ENCODE peak calls at places on chromosome 1, in six cellular contexts. One of them, this sample, is unnamed.

GRCh38 chr1:247528812-247529474 is 7.3 kb downstream of the OR2C3 start:
- DNase-seq in psoas muscle: no peak
- DNase-seq in pancreas: no peak
- DNase-seq in A549: no peak
- DNase-seq in PC-3: peak
- DNase-seq in cardiac muscle cell: no peak
- DNase-seq in this sample: no peak

GRCh38 chr1:241406421-241406820 is 49.4 kb upstream of the RGS7 start:
- DNase-seq in cardiac muscle cell: no peak
- DNase-seq in A549: no peak
- DNase-seq in psoas muscle: no peak
- DNase-seq in pancreas: no peak
- DNase-seq in PC-3: no peak
- DNase-seq in this sample: no peak

GRCh38 chr1:88799433-88799832 is 91.9 kb downstream of the GTF2B start:
- DNase-seq in cardiac muscle cell: no peak
- DNase-seq in psoas muscle: no peak
- DNase-seq in PC-3: no peak
- DNase-seq in pancreas: no peak
- DNase-seq in A549: no peak
- DNase-seq in this sample: no peak

GRCh38 chr1:156655904-156656516 is 14.1 kb downstream of the BCAN start:
- DNase-seq in pancreas: no peak
- DNase-seq in psoas muscle: no peak
- DNase-seq in cardiac muscle cell: no peak
- DNase-seq in A549: no peak
- DNase-seq in PC-3: no peak
- DNase-seq in this sample: no peak

GRCh38 chr1:180488661-180489060 is 13.7 kb downstream of the ACBD6 start:
- DNase-seq in psoas muscle: no peak
- DNase-seq in cardiac muscle cell: no peak
- DNase-seq in A549: no peak
- DNase-seq in pancreas: no peak
- DNase-seq in PC-3: no peak
- DNase-seq in this sample: no peak

GRCh38 chr1:27538793-27539192 is 48.8 kb upstream of the WASF2 start:
- DNase-seq in pancreas: no peak
- DNase-seq in cardiac muscle cell: peak
- DNase-seq in psoas muscle: no peak
- DNase-seq in PC-3: peak
- DNase-seq in A549: peak
- DNase-seq in this sample: no peak

GRCh38 chr1:8629241-8630091 is 188.0 kb downstream of the RERE start:
- DNase-seq in PC-3: no peak
- DNase-seq in A549: no peak
- DNase-seq in pancreas: no peak
- DNase-seq in psoas muscle: no peak
- DNase-seq in cardiac muscle cell: peak
- DNase-seq in this sample: no peak

GRCh38 chr1:164625004-164625617 is 66.1 kb downstream of the PBX1 start:
- DNase-seq in PC-3: peak
- DNase-seq in A549: no peak
- DNase-seq in pancreas: no peak
- DNase-seq in cardiac muscle cell: no peak
- DNase-seq in psoas muscle: no peak
- DNase-seq in this sample: no peak

GRCh38 chr1:100721502-100722205 is 2.1 kb downstream of the VCAM1 start:
- DNase-seq in A549: no peak
- DNase-seq in psoas muscle: peak
- DNase-seq in pancreas: no peak
- DNase-seq in PC-3: no peak
- DNase-seq in cardiac muscle cell: peak
- DNase-seq in this sample: peak

GRCh38 chr1:74717626-74718025 is 15.2 kb downstream of the CRYZ start:
- DNase-seq in cardiac muscle cell: no peak
- DNase-seq in A549: no peak
- DNase-seq in pancreas: no peak
- DNase-seq in psoas muscle: no peak
- DNase-seq in PC-3: no peak
- DNase-seq in this sample: no peak

GRCh38 chr1:118960026-118960561 is 28.0 kb downstream of the TBX15 start:
- DNase-seq in pancreas: no peak
- DNase-seq in PC-3: peak
- DNase-seq in A549: peak
- DNase-seq in psoas muscle: no peak
- DNase-seq in cardiac muscle cell: no peak
- DNase-seq in this sample: no peak

GRCh38 chr1:31978853-31979400 is 34.7 kb upstream of the KHDRBS1 start:
- DNase-seq in PC-3: no peak
- DNase-seq in A549: no peak
- DNase-seq in pancreas: no peak
- DNase-seq in psoas muscle: no peak
- DNase-seq in cardiac muscle cell: peak
- DNase-seq in this sample: no peak

GRCh38 chr1:154998201-154998780 is 4.3 kb upstream of the ZBTB7B start:
- DNase-seq in psoas muscle: no peak
- DNase-seq in cardiac muscle cell: no peak
- DNase-seq in pancreas: no peak
- DNase-seq in PC-3: no peak
- DNase-seq in A549: no peak
- DNase-seq in this sample: no peak

GRCh38 chr1:66244429-66244828 is 289.5 kb upstream of the SGIP1 start:
- DNase-seq in cardiac muscle cell: no peak
- DNase-seq in A549: no peak
- DNase-seq in pancreas: no peak
- DNase-seq in psoas muscle: no peak
- DNase-seq in PC-3: no peak
- DNase-seq in this sample: no peak

GRCh38 chr1:29991025-29991424 is 732.4 kb downstream of the MATN1 start:
- DNase-seq in A549: no peak
- DNase-seq in cardiac muscle cell: no peak
- DNase-seq in psoas muscle: no peak
- DNase-seq in pancreas: peak
- DNase-seq in PC-3: no peak
- DNase-seq in this sample: no peak

GRCh38 chr1:37308571-37308960 is 165.8 kb upstream of the ZC3H12A start:
- DNase-seq in pancreas: no peak
- DNase-seq in PC-3: no peak
- DNase-seq in A549: no peak
- DNase-seq in psoas muscle: no peak
- DNase-seq in cardiac muscle cell: no peak
- DNase-seq in this sample: no peak

GRCh38 chr1:37307907-37308570 is 166.3 kb upstream of the ZC3H12A start:
- DNase-seq in pancreas: no peak
- DNase-seq in A549: no peak
- DNase-seq in cardiac muscle cell: no peak
- DNase-seq in PC-3: no peak
- DNase-seq in psoas muscle: no peak
- DNase-seq in this sample: no peak

GRCh38 chr1:37305841-37306240 is 168.5 kb upstream of the ZC3H12A start:
- DNase-seq in psoas muscle: no peak
- DNase-seq in PC-3: no peak
- DNase-seq in cardiac muscle cell: no peak
- DNase-seq in A549: no peak
- DNase-seq in pancreas: no peak
- DNase-seq in this sample: no peak

GRCh38 chr1:37306461-37306860 is 167.9 kb upstream of the ZC3H12A start:
- DNase-seq in A549: no peak
- DNase-seq in PC-3: no peak
- DNase-seq in pancreas: no peak
- DNase-seq in cardiac muscle cell: peak
- DNase-seq in psoas muscle: no peak
- DNase-seq in this sample: no peak

DNA sequence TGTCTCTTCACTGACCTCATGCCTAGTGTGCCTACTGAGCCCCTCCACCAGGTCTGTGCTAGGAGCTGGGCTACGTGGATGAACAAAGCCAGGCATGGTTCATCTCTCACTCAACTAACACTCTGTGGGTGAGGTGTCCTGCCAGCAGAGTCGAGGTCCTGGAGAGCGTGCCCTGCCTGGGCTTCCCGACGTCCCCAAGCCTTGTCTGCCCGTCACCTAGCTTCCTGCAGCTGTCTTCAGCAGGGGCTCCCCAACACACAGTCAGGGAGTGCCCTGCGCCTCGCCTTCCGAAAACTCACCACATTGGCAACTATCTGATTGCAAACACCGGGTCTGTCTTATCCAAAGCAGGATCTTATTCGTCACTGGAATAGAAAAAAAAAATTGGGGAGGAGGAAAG is 167.5 kb upstream of the ZC3H12A start:
- DNase-seq in A549: no peak
- DNase-seq in PC-3: no peak
- DNase-seq in psoas muscle: no peak
- DNase-seq in cardiac muscle cell: no peak
- DNase-seq in pancreas: no peak
- DNase-seq in this sample: no peak
- H3K27ac ChIP-seq in A549: no peak
- H3K27ac ChIP-seq in PC-3: no peak
- H3K27ac ChIP-seq in psoas muscle: no peak
- H3K27ac ChIP-seq in cardiac muscle cell: no peak
- H3K27ac ChIP-seq in pancreas: no peak
- H3K27ac ChIP-seq in this sample: no peak

GRCh38 chr1:178998295-178998694 is 27.4 kb upstream of the FAM20B start:
- DNase-seq in PC-3: no peak
- DNase-seq in cardiac muscle cell: no peak
- DNase-seq in A549: no peak
- DNase-seq in psoas muscle: no peak
- DNase-seq in pancreas: no peak
- DNase-seq in this sample: no peak

GRCh38 chr1:179003474-179004066 is 22.1 kb upstream of the FAM20B start:
- DNase-seq in psoas muscle: no peak
- DNase-seq in A549: no peak
- DNase-seq in pancreas: no peak
- DNase-seq in PC-3: peak
- DNase-seq in cardiac muscle cell: no peak
- DNase-seq in this sample: no peak

GRCh38 chr1:179002552-179003345 is 22.9 kb upstream of the FAM20B start:
- DNase-seq in cardiac muscle cell: peak
- DNase-seq in A549: peak
- DNase-seq in psoas muscle: peak
- DNase-seq in pancreas: peak
- DNase-seq in PC-3: peak
- DNase-seq in this sample: peak

GRCh38 chr1:178999061-178999460 is 26.6 kb upstream of the FAM20B start:
- DNase-seq in PC-3: no peak
- DNase-seq in psoas muscle: no peak
- DNase-seq in A549: no peak
- DNase-seq in pancreas: no peak
- DNase-seq in cardiac muscle cell: no peak
- DNase-seq in this sample: no peak

DNA sequence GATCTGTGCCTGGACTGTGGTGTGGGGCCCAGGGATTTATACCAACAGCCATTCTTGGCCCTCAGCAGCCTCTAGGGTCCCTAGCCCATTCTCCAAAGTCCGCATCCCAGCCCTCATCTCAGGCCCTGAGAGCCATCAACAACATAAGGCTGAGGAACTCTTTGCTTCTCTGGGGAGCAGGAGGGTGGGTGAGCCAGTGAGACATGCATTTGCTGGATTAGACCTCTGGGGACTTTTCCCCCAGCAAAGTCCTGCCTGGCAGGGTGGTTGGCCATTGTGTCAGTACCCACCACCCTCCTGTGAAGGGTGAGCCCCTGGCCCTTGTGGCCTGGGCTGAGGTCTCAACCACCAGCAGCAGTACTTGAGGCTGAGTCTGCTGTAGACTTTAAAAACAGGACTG is 24.2 kb upstream of the FAM20B start:
- DNase-seq in cardiac muscle cell: no peak
- DNase-seq in psoas muscle: no peak
- DNase-seq in pancreas: no peak
- DNase-seq in PC-3: no peak
- DNase-seq in A549: no peak
- DNase-seq in this sample: no peak
- H3K27ac ChIP-seq in cardiac muscle cell: no peak
- H3K27ac ChIP-seq in psoas muscle: no peak
- H3K27ac ChIP-seq in pancreas: no peak
- H3K27ac ChIP-seq in PC-3: no peak
- H3K27ac ChIP-seq in A549: no peak
- H3K27ac ChIP-seq in this sample: no peak

DNA sequence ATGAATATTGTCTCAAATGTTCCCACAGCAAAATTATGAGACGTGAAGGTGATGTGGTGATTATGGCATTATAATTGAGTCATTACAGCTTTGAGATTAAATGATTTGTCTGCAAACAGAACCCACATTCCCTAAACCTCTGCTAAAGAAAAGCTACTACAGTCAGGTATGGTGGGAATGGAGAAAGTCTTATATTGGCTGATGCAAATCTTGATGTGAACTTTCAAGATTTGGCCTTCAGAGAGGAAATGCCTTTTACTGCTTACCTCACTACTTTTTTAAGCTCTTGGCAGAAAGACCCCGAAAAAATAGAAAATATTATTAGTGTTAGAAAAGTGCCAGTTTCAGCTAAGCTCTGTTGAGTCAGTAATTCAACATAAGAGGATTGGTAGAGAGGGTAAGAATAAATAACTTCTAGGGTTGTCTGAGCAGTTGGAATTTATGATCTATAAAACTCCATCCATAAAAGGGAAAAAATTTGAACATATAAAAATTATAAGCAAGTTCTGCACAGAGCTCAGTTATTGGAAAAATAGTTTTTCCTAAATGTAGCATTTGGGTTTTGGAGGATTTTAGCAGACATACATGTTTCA is 47.8 kb upstream of the RGS5 start:
- DNase-seq in psoas muscle: no peak
- DNase-seq in cardiac muscle cell: no peak
- DNase-seq in A549: no peak
- DNase-seq in PC-3: peak
- DNase-seq in pancreas: no peak
- DNase-seq in this sample: no peak
- H3K27ac ChIP-seq in psoas muscle: no peak
- H3K27ac ChIP-seq in cardiac muscle cell: no peak
- H3K27ac ChIP-seq in A549: no peak
- H3K27ac ChIP-seq in PC-3: peak
- H3K27ac ChIP-seq in pancreas: no peak
- H3K27ac ChIP-seq in this sample: no peak

GRCh38 chr1:219926363-219926998 is 1.9 kb downstream of the SLC30A10 start:
- DNase-seq in pancreas: no peak
- DNase-seq in A549: no peak
- DNase-seq in cardiac muscle cell: no peak
- DNase-seq in PC-3: peak
- DNase-seq in psoas muscle: no peak
- DNase-seq in this sample: no peak
- H3K27ac ChIP-seq in pancreas: no peak
- H3K27ac ChIP-seq in A549: no peak
- H3K27ac ChIP-seq in cardiac muscle cell: no peak
- H3K27ac ChIP-seq in PC-3: no peak
- H3K27ac ChIP-seq in psoas muscle: no peak
- H3K27ac ChIP-seq in this sample: no peak

This sample was measured in right atrium auricular region.